ENCODE peak calls at places on chromosomes 3 and 15, in six cellular contexts. One of them, this sample, is unnamed. For H3K27me3, the result is how much of the 10 kb centered on the place peaks cover.

GRCh38 chr3:75171632-75172230 is 492.4 kb upstream of the FRG2C start:
- DNase-seq in HepG2: no peak
- DNase-seq in dorsolateral prefrontal cortex: no peak
- DNase-seq in testis: no peak
- DNase-seq in heart right ventricle: no peak
- DNase-seq in neuronal stem cell: no peak
- DNase-seq in this sample: no peak

GRCh38 chr15:51864408-51865056 is 35.1 kb downstream of the TMOD3 start:
- DNase-seq in HepG2: no peak
- DNase-seq in dorsolateral prefrontal cortex: no peak
- DNase-seq in testis: no peak
- DNase-seq in heart right ventricle: no peak
- DNase-seq in neuronal stem cell: no peak
- DNase-seq in this sample: no peak

GRCh38 chr3:14460342-14461005 is 58.1 kb downstream of the SLC6A6 start:
- DNase-seq in HepG2: no peak
- DNase-seq in dorsolateral prefrontal cortex: peak
- DNase-seq in testis: peak
- DNase-seq in heart right ventricle: peak
- DNase-seq in neuronal stem cell: no peak
- DNase-seq in this sample: peak

GRCh38 chr3:58355174-58355573 is 22.5 kb downstream of the PXK start:
- DNase-seq in HepG2: no peak
- DNase-seq in dorsolateral prefrontal cortex: no peak
- DNase-seq in testis: no peak
- DNase-seq in heart right ventricle: no peak
- DNase-seq in neuronal stem cell: no peak
- DNase-seq in this sample: no peak

GRCh38 chr15:57158589-57158988 is 217.7 kb upstream of the CGNL1 start:
- DNase-seq in HepG2: no peak
- DNase-seq in dorsolateral prefrontal cortex: peak
- DNase-seq in testis: no peak
- DNase-seq in heart right ventricle: no peak
- DNase-seq in neuronal stem cell: no peak
- DNase-seq in this sample: no peak

GRCh38 chr3:13501958-13502790 is 22.1 kb downstream of the HDAC11 start:
- DNase-seq in HepG2: no peak
- DNase-seq in dorsolateral prefrontal cortex: no peak
- DNase-seq in testis: no peak
- DNase-seq in heart right ventricle: no peak
- DNase-seq in neuronal stem cell: no peak
- DNase-seq in this sample: peak

GRCh38 chr3:165466856-165467255 is 270.7 kb upstream of the SLITRK3 start:
- DNase-seq in HepG2: no peak
- DNase-seq in dorsolateral prefrontal cortex: no peak
- DNase-seq in testis: no peak
- DNase-seq in heart right ventricle: no peak
- DNase-seq in neuronal stem cell: no peak
- DNase-seq in this sample: no peak

GRCh38 chr3:97712919-97713318 is 51.6 kb upstream of the ARL6 start:
- DNase-seq in HepG2: no peak
- DNase-seq in dorsolateral prefrontal cortex: no peak
- DNase-seq in testis: peak
- DNase-seq in heart right ventricle: no peak
- DNase-seq in neuronal stem cell: no peak
- DNase-seq in this sample: no peak

GRCh38 chr15:27222479-27222878 is 251.5 kb downstream of the GABRG3 start:
- DNase-seq in HepG2: no peak
- DNase-seq in dorsolateral prefrontal cortex: no peak
- DNase-seq in testis: no peak
- DNase-seq in heart right ventricle: no peak
- DNase-seq in neuronal stem cell: no peak
- DNase-seq in this sample: no peak

GRCh38 chr3:129278970-129279906 is 568 bp downstream of the HMCES start:
- DNase-seq in HepG2: peak
- DNase-seq in dorsolateral prefrontal cortex: peak
- DNase-seq in testis: peak
- DNase-seq in heart right ventricle: no peak
- DNase-seq in neuronal stem cell: peak
- DNase-seq in this sample: peak

GRCh38 chr3:129521702-129522101 is 6.7 kb upstream of the RHO start:
- DNase-seq in HepG2: no peak
- DNase-seq in dorsolateral prefrontal cortex: no peak
- DNase-seq in testis: no peak
- DNase-seq in heart right ventricle: no peak
- DNase-seq in neuronal stem cell: no peak
- DNase-seq in this sample: no peak

GRCh38 chr3:17551333-17551732 is 191.1 kb downstream of the TBC1D5 start:
- DNase-seq in HepG2: no peak
- DNase-seq in dorsolateral prefrontal cortex: no peak
- DNase-seq in testis: no peak
- DNase-seq in heart right ventricle: no peak
- DNase-seq in neuronal stem cell: no peak
- DNase-seq in this sample: no peak

GRCh38 chr15:69338535-69339213 is 40.0 kb downstream of the PAQR5 start:
- DNase-seq in HepG2: no peak
- DNase-seq in dorsolateral prefrontal cortex: no peak
- DNase-seq in testis: no peak
- DNase-seq in heart right ventricle: no peak
- DNase-seq in neuronal stem cell: no peak
- DNase-seq in this sample: no peak

GRCh38 chr3:78186404-78186803 is 1146.5 kb downstream of the ROBO2 start:
- DNase-seq in HepG2: no peak
- DNase-seq in dorsolateral prefrontal cortex: no peak
- DNase-seq in testis: no peak
- DNase-seq in heart right ventricle: peak
- DNase-seq in neuronal stem cell: no peak
- DNase-seq in this sample: no peak

GRCh38 chr3:177683619-177684018 is 486.3 kb upstream of the TBL1XR1 start:
- DNase-seq in HepG2: no peak
- DNase-seq in dorsolateral prefrontal cortex: no peak
- DNase-seq in testis: no peak
- DNase-seq in heart right ventricle: no peak
- DNase-seq in neuronal stem cell: no peak
- DNase-seq in this sample: no peak

GRCh38 chr15:80055933-80056332 is 3.5 kb upstream of the ZFAND6 start:
- DNase-seq in HepG2: no peak
- DNase-seq in dorsolateral prefrontal cortex: no peak
- DNase-seq in testis: no peak
- DNase-seq in heart right ventricle: no peak
- DNase-seq in neuronal stem cell: no peak
- DNase-seq in this sample: no peak

GRCh38 chr3:117856354-117856753 is 1146.8 kb downstream of the TUSC7 start:
- DNase-seq in HepG2: no peak
- DNase-seq in dorsolateral prefrontal cortex: no peak
- DNase-seq in testis: no peak
- DNase-seq in heart right ventricle: no peak
- DNase-seq in neuronal stem cell: no peak
- DNase-seq in this sample: no peak

GRCh38 chr15:45842151-45842550 is 207.3 kb downstream of the SQOR start:
- DNase-seq in HepG2: peak
- DNase-seq in dorsolateral prefrontal cortex: no peak
- DNase-seq in testis: no peak
- DNase-seq in heart right ventricle: no peak
- DNase-seq in neuronal stem cell: no peak
- DNase-seq in this sample: no peak

GRCh38 chr3:119145500-119146167 is at the start of gene TEX55:
- DNase-seq in HepG2: peak
- DNase-seq in dorsolateral prefrontal cortex: no peak
- DNase-seq in testis: peak
- DNase-seq in heart right ventricle: peak
- DNase-seq in neuronal stem cell: no peak
- DNase-seq in this sample: no peak

GRCh38 chr3:79146024-79146423 is 621.8 kb downstream of the ROBO1 start:
- DNase-seq in HepG2: no peak
- DNase-seq in dorsolateral prefrontal cortex: no peak
- DNase-seq in testis: no peak
- DNase-seq in heart right ventricle: no peak
- DNase-seq in neuronal stem cell: no peak
- DNase-seq in this sample: no peak

GRCh38 chr3:20846792-20847191 is 660.8 kb upstream of the SGO1 start:
- DNase-seq in HepG2: peak
- DNase-seq in dorsolateral prefrontal cortex: no peak
- DNase-seq in testis: no peak
- DNase-seq in heart right ventricle: no peak
- DNase-seq in neuronal stem cell: no peak
- DNase-seq in this sample: no peak

GRCh38 chr3:97793415-97794019 is 28.3 kb upstream of the CRYBG3 start:
- DNase-seq in HepG2: peak
- DNase-seq in dorsolateral prefrontal cortex: no peak
- DNase-seq in testis: no peak
- DNase-seq in heart right ventricle: no peak
- DNase-seq in neuronal stem cell: peak
- DNase-seq in this sample: no peak

GRCh38 chr3:156433910-156434309 is 121.0 kb downstream of the SSR3 start:
- DNase-seq in HepG2: no peak
- DNase-seq in dorsolateral prefrontal cortex: no peak
- DNase-seq in testis: no peak
- DNase-seq in heart right ventricle: no peak
- DNase-seq in neuronal stem cell: no peak
- DNase-seq in this sample: no peak

GRCh38 chr3:43259626-43260025 is 26.7 kb upstream of the SNRK start:
- DNase-seq in HepG2: no peak
- DNase-seq in dorsolateral prefrontal cortex: no peak
- DNase-seq in testis: no peak
- DNase-seq in heart right ventricle: no peak
- DNase-seq in neuronal stem cell: no peak
- DNase-seq in this sample: no peak

GRCh38 chr3:159994182-159994581 is 5.5 kb downstream of the IL12A start:
- DNase-seq in HepG2: no peak
- DNase-seq in dorsolateral prefrontal cortex: no peak
- DNase-seq in testis: no peak
- DNase-seq in heart right ventricle: no peak
- DNase-seq in neuronal stem cell: no peak
- DNase-seq in this sample: no peak

GRCh38 chr3:175957427-175957826 is 1098.3 kb downstream of the NAALADL2 start:
- DNase-seq in HepG2: no peak
- DNase-seq in dorsolateral prefrontal cortex: no peak
- DNase-seq in testis: no peak
- DNase-seq in heart right ventricle: no peak
- DNase-seq in neuronal stem cell: no peak
- DNase-seq in this sample: no peak

GRCh38 chr3:87270908-87271727 is 5.3 kb downstream of the POU1F1 start:
- DNase-seq in HepG2: no peak
- DNase-seq in dorsolateral prefrontal cortex: no peak
- DNase-seq in testis: no peak
- DNase-seq in heart right ventricle: no peak
- DNase-seq in neuronal stem cell: no peak
- DNase-seq in this sample: no peak

GRCh38 chr3:158105124-158105709 is 1.0 kb downstream of the SHOX2 start:
- DNase-seq in HepG2: no peak
- DNase-seq in dorsolateral prefrontal cortex: no peak
- DNase-seq in testis: no peak
- DNase-seq in heart right ventricle: no peak
- DNase-seq in neuronal stem cell: no peak
- DNase-seq in this sample: no peak

GRCh38 chr15:80242132-80242769 is 9.8 kb downstream of the CTXND1 start:
- DNase-seq in HepG2: peak
- DNase-seq in dorsolateral prefrontal cortex: no peak
- DNase-seq in testis: peak
- DNase-seq in heart right ventricle: no peak
- DNase-seq in neuronal stem cell: no peak
- DNase-seq in this sample: no peak

GRCh38 chr15:22961661-22962221 is 18.4 kb downstream of the CYFIP1 start:
- DNase-seq in HepG2: no peak
- DNase-seq in dorsolateral prefrontal cortex: no peak
- DNase-seq in testis: no peak
- DNase-seq in heart right ventricle: no peak
- DNase-seq in neuronal stem cell: no peak
- DNase-seq in this sample: peak

GRCh38 chr15:45795487-45796069 is 160.7 kb downstream of the SQOR start:
- DNase-seq in HepG2: peak
- DNase-seq in dorsolateral prefrontal cortex: no peak
- DNase-seq in testis: peak
- DNase-seq in heart right ventricle: no peak
- DNase-seq in neuronal stem cell: peak
- DNase-seq in this sample: no peak

DNA sequence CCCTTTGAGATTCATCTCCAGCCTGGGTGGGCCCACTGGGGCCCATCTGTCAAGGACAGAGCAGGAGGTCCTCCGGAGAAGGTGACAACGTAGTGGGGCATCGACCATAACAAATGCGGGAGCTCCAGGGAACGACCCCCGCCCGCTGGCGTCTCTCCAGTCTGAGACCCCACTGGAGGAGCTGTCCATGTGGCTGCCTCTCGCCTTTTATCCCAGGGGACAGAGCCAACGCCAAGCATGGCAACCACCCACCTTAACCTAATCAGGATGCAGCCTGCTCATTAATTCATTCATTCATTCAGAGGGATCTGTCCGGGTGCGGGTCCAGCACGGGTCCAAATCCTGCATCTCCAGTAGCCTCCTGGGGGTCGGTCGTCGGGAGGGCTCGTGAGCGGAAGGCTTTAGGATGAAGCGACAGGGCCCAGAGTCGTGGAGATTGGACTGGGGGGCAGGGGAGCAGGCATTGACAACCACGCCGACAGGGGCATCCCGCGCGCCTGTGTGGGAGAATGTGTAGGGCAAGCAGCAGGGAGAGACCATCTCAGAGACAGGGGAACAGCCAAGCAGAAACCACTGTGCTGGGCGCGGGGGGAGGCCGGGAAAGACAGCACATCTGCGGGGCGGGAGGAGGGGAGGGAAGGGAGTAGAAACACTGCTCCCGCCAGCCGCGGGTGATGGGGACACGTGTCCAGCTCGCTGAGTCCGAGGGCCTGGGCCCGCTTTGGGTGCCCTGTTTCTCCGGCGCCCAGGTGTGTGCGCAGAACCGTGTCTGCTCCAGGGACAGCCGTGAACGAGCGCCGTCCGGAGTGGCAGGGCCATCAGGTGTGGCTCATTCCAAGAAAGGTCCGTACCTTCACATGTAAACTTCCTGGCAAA is 1.9 kb downstream of the PIGZ start:
- DNase-seq in HepG2: no peak
- DNase-seq in dorsolateral prefrontal cortex: no peak
- DNase-seq in testis: no peak
- DNase-seq in heart right ventricle: no peak
- DNase-seq in neuronal stem cell: no peak
- DNase-seq in this sample: no peak
- H3K27me3 ChIP-seq in HepG2: under half
- H3K27me3 ChIP-seq in dorsolateral prefrontal cortex: under half
- H3K27me3 ChIP-seq in testis: under half
- H3K27me3 ChIP-seq in heart right ventricle: under half
- H3K27me3 ChIP-seq in neuronal stem cell: under half
- H3K27me3 ChIP-seq in this sample: under half

GRCh38 chr15:74262635-74263034 is 26.5 kb downstream of the CCDC33 start:
- DNase-seq in HepG2: no peak
- DNase-seq in dorsolateral prefrontal cortex: no peak
- DNase-seq in testis: no peak
- DNase-seq in heart right ventricle: no peak
- DNase-seq in neuronal stem cell: no peak
- DNase-seq in this sample: no peak
- H3K27me3 ChIP-seq in HepG2: under half
- H3K27me3 ChIP-seq in dorsolateral prefrontal cortex: under half
- H3K27me3 ChIP-seq in testis: under half
- H3K27me3 ChIP-seq in heart right ventricle: under half
- H3K27me3 ChIP-seq in neuronal stem cell: under half
- H3K27me3 ChIP-seq in this sample: under half

GRCh38 chr15:60773893-60774292 is 295.0 kb upstream of the ICE2 start:
- DNase-seq in HepG2: no peak
- DNase-seq in dorsolateral prefrontal cortex: no peak
- DNase-seq in testis: no peak
- DNase-seq in heart right ventricle: no peak
- DNase-seq in neuronal stem cell: no peak
- DNase-seq in this sample: no peak
- H3K27me3 ChIP-seq in HepG2: half or more
- H3K27me3 ChIP-seq in dorsolateral prefrontal cortex: under half
- H3K27me3 ChIP-seq in testis: under half
- H3K27me3 ChIP-seq in heart right ventricle: under half
- H3K27me3 ChIP-seq in neuronal stem cell: under half
- H3K27me3 ChIP-seq in this sample: under half

GRCh38 chr3:193774916-193775285 is 181.9 kb downstream of the OPA1 start:
- DNase-seq in HepG2: no peak
- DNase-seq in dorsolateral prefrontal cortex: no peak
- DNase-seq in testis: no peak
- DNase-seq in heart right ventricle: no peak
- DNase-seq in neuronal stem cell: no peak
- DNase-seq in this sample: no peak
- H3K27me3 ChIP-seq in HepG2: under half
- H3K27me3 ChIP-seq in dorsolateral prefrontal cortex: under half
- H3K27me3 ChIP-seq in testis: under half
- H3K27me3 ChIP-seq in heart right ventricle: under half
- H3K27me3 ChIP-seq in neuronal stem cell: under half
- H3K27me3 ChIP-seq in this sample: under half

This sample was measured in aorta.